ENCODE peak calls at places on chromosomes 11 and 22, in nine cellular contexts. One of them, this sample, is unnamed.
A peak's percentile ranks its signal among the peaks of the same experiment; 100 is the strongest.

GRCh38 chr11:108897071-108897481 is 232.2 kb downstream of the DDX10 start:
- DNase-seq in transverse colon: no peak
- DNase-seq in HL-60: no peak
- DNase-seq in GM12892: no peak
- DNase-seq in GM23338: no peak
- DNase-seq in GM12878: no peak
- DNase-seq in sigmoid colon: no peak
- DNase-seq in endothelial cell of umbilical vein: peak; percentile 24
- DNase-seq in spleen: no peak
- DNase-seq in this sample: no peak

GRCh38 chr11:131534031-131534430 is 163.6 kb downstream of the NTM start:
- DNase-seq in transverse colon: no peak
- DNase-seq in HL-60: no peak
- DNase-seq in GM12892: no peak
- DNase-seq in GM23338: no peak
- DNase-seq in GM12878: no peak
- DNase-seq in sigmoid colon: no peak
- DNase-seq in endothelial cell of umbilical vein: no peak
- DNase-seq in spleen: no peak
- DNase-seq in this sample: no peak

GRCh38 chr11:115912484-115912945 is 408.3 kb upstream of the CADM1 start:
- DNase-seq in transverse colon: no peak
- DNase-seq in HL-60: no peak
- DNase-seq in GM12892: no peak
- DNase-seq in GM23338: peak; percentile 62
- DNase-seq in GM12878: no peak
- DNase-seq in sigmoid colon: no peak
- DNase-seq in endothelial cell of umbilical vein: no peak
- DNase-seq in spleen: no peak
- DNase-seq in this sample: no peak

GRCh38 chr11:72918825-72919224 is 104.6 kb downstream of the ATG16L2 start:
- DNase-seq in transverse colon: no peak
- DNase-seq in HL-60: no peak
- DNase-seq in GM12892: no peak
- DNase-seq in GM23338: no peak
- DNase-seq in GM12878: no peak
- DNase-seq in sigmoid colon: no peak
- DNase-seq in endothelial cell of umbilical vein: no peak
- DNase-seq in spleen: no peak
- DNase-seq in this sample: no peak

GRCh38 chr22:22576244-22576988 is 17.4 kb upstream of the PRAME start:
- DNase-seq in transverse colon: peak; percentile 45
- DNase-seq in HL-60: no peak
- DNase-seq in GM12892: no peak
- DNase-seq in GM23338: peak; percentile 84
- DNase-seq in GM12878: no peak
- DNase-seq in sigmoid colon: no peak
- DNase-seq in endothelial cell of umbilical vein: peak; percentile 31
- DNase-seq in spleen: no peak
- DNase-seq in this sample: no peak

GRCh38 chr11:123137496-123138270 is 57.4 kb downstream of the CLMP start:
- DNase-seq in transverse colon: peak; percentile 54
- DNase-seq in HL-60: no peak
- DNase-seq in GM12892: no peak
- DNase-seq in GM23338: peak; percentile 85
- DNase-seq in GM12878: no peak
- DNase-seq in sigmoid colon: peak; percentile 93
- DNase-seq in endothelial cell of umbilical vein: peak; percentile 33
- DNase-seq in spleen: peak; percentile 80
- DNase-seq in this sample: no peak

GRCh38 chr22:22770280-22770871 is 117.2 kb upstream of the IGLL5 start:
- DNase-seq in transverse colon: peak; percentile 75
- DNase-seq in HL-60: peak; percentile 23
- DNase-seq in GM12892: no peak
- DNase-seq in GM23338: peak; percentile 80
- DNase-seq in GM12878: no peak
- DNase-seq in sigmoid colon: no peak
- DNase-seq in endothelial cell of umbilical vein: peak; percentile 48
- DNase-seq in spleen: no peak
- DNase-seq in this sample: peak; percentile 87

GRCh38 chr22:19179472-19180048 is 1.0 kb upstream of the SLC25A1 start:
- DNase-seq in transverse colon: peak; percentile 86
- DNase-seq in HL-60: no peak
- DNase-seq in GM12892: peak; percentile 70
- DNase-seq in GM23338: peak; percentile 89
- DNase-seq in GM12878: peak; percentile 28
- DNase-seq in sigmoid colon: peak; percentile 93
- DNase-seq in endothelial cell of umbilical vein: peak; percentile 81
- DNase-seq in spleen: peak; percentile 90
- DNase-seq in this sample: no peak

GRCh38 chr11:117440258-117440657 is 112.6 kb downstream of the CEP164 start:
- DNase-seq in transverse colon: no peak
- DNase-seq in HL-60: no peak
- DNase-seq in GM12892: no peak
- DNase-seq in GM23338: no peak
- DNase-seq in GM12878: no peak
- DNase-seq in sigmoid colon: no peak
- DNase-seq in endothelial cell of umbilical vein: no peak
- DNase-seq in spleen: peak; percentile 27
- DNase-seq in this sample: no peak

GRCh38 chr22:27074016-27074415 is 416.6 kb downstream of the MIAT start:
- DNase-seq in transverse colon: no peak
- DNase-seq in HL-60: no peak
- DNase-seq in GM12892: no peak
- DNase-seq in GM23338: no peak
- DNase-seq in GM12878: no peak
- DNase-seq in sigmoid colon: no peak
- DNase-seq in endothelial cell of umbilical vein: no peak
- DNase-seq in spleen: no peak
- DNase-seq in this sample: no peak

GRCh38 chr11:113806403-113806802 is 26.8 kb downstream of the CLDN25 start:
- DNase-seq in transverse colon: peak; percentile 11
- DNase-seq in HL-60: no peak
- DNase-seq in GM12892: no peak
- DNase-seq in GM23338: peak; percentile 85
- DNase-seq in GM12878: no peak
- DNase-seq in sigmoid colon: no peak
- DNase-seq in endothelial cell of umbilical vein: peak; percentile 30
- DNase-seq in spleen: no peak
- DNase-seq in this sample: no peak

GRCh38 chr22:32805586-32805881 is 4.0 kb downstream of the TIMP3 start:
- DNase-seq in transverse colon: no peak
- DNase-seq in HL-60: no peak
- DNase-seq in GM12892: no peak
- DNase-seq in GM23338: no peak
- DNase-seq in GM12878: no peak
- DNase-seq in sigmoid colon: no peak
- DNase-seq in endothelial cell of umbilical vein: no peak
- DNase-seq in spleen: no peak
- DNase-seq in this sample: no peak

GRCh38 chr11:63490551-63491239 is at the start of gene PLAAT5:
- DNase-seq in transverse colon: peak; percentile 16
- DNase-seq in HL-60: no peak
- DNase-seq in GM12892: no peak
- DNase-seq in GM23338: peak; percentile 81
- DNase-seq in GM12878: no peak
- DNase-seq in sigmoid colon: peak; percentile 76
- DNase-seq in endothelial cell of umbilical vein: no peak
- DNase-seq in spleen: peak; percentile 83
- DNase-seq in this sample: no peak

GRCh38 chr11:18384157-18384641 is 10.2 kb upstream of the LDHA start:
- DNase-seq in transverse colon: peak; percentile 85
- DNase-seq in HL-60: no peak
- DNase-seq in GM12892: no peak
- DNase-seq in GM23338: no peak
- DNase-seq in GM12878: peak; percentile 51
- DNase-seq in sigmoid colon: peak; percentile 90
- DNase-seq in endothelial cell of umbilical vein: peak; percentile 69
- DNase-seq in spleen: peak; percentile 76
- DNase-seq in this sample: no peak

GRCh38 chr11:113849713-113850112 is 25.7 kb downstream of the USP28 start:
- DNase-seq in transverse colon: no peak
- DNase-seq in HL-60: no peak
- DNase-seq in GM12892: no peak
- DNase-seq in GM23338: peak; percentile 91
- DNase-seq in GM12878: no peak
- DNase-seq in sigmoid colon: no peak
- DNase-seq in endothelial cell of umbilical vein: no peak
- DNase-seq in spleen: no peak
- DNase-seq in this sample: no peak

GRCh38 chr22:45496451-45496941 is 6.2 kb upstream of the FBLN1 start:
- DNase-seq in transverse colon: no peak
- DNase-seq in HL-60: no peak
- DNase-seq in GM12892: no peak
- DNase-seq in GM23338: no peak
- DNase-seq in GM12878: no peak
- DNase-seq in sigmoid colon: peak; percentile 79
- DNase-seq in endothelial cell of umbilical vein: no peak
- DNase-seq in spleen: no peak
- DNase-seq in this sample: no peak
- TF ChIP-seq POLR2AphosphoS5 in transverse colon: peak; percentile 19
- TF ChIP-seq POLR2AphosphoS5 in HL-60: no peak
- TF ChIP-seq POLR2AphosphoS5 in GM12892: no peak
- TF ChIP-seq POLR2AphosphoS5 in GM23338: no peak
- TF ChIP-seq POLR2AphosphoS5 in GM12878: no peak
- TF ChIP-seq POLR2AphosphoS5 in sigmoid colon: peak; percentile 23
- TF ChIP-seq POLR2AphosphoS5 in endothelial cell of umbilical vein: no peak
- TF ChIP-seq POLR2AphosphoS5 in spleen: no peak
- TF ChIP-seq POLR2AphosphoS5 in this sample: peak; percentile 23

DNA sequence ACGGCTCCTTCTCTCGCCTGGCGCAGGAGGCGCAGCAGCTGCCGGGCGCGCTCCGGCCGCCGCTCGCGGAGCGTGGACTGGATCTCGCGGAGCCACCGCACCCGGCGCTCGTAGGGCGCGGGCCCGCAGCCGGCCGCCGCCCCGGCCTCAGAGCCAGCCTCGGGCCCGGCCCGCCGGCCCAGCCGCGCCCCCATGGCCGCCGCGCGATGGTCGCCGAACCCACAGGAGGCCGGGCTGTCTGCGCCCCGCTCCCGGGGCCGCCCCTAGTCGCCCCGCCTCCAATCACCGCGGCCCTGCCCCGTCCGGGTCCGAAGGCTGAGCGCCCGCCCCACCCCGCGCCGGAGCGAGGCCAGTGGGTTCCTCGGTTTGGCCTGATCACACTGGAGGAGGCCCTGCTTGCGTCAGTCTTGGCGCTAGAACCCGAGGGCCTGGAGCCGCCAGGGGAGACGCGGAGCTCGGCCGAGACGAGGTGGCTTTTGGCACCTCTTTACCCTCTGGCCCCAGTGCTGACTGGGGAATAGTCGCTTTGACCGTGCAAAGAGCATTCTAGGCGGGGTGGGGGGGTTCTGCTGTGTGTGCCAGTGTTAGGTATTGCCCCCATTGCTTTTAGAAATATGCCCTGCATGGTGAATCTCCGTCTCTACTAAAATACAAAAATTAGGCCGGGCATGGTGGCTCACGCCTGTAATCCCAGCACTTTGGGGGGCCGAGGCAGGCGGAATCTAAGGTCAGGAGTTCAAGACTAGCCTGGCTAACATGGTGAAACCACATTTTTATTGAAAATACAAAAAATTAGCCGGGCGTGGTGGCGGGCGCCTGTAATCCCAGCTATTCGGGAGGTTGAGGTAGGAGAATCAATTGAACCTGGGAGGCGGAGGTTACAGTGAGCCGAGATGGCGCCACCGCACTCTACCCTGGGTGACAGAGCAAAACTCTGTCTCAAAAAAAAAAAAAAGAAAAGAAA is at the start of gene LRRC75B:
- DNase-seq in transverse colon: peak; percentile 93
- DNase-seq in HL-60: peak; percentile 67
- DNase-seq in GM12892: peak; percentile 90
- DNase-seq in GM23338: peak; percentile 92
- DNase-seq in GM12878: no peak
- DNase-seq in sigmoid colon: peak; percentile 97
- DNase-seq in endothelial cell of umbilical vein: peak; percentile 77
- DNase-seq in spleen: peak; percentile 87
- DNase-seq in this sample: no peak
- TF ChIP-seq POLR2AphosphoS5 in transverse colon: peak; percentile 75
- TF ChIP-seq POLR2AphosphoS5 in HL-60: no peak
- TF ChIP-seq POLR2AphosphoS5 in GM12892: no peak
- TF ChIP-seq POLR2AphosphoS5 in GM23338: peak; percentile 80
- TF ChIP-seq POLR2AphosphoS5 in GM12878: no peak
- TF ChIP-seq POLR2AphosphoS5 in sigmoid colon: peak; percentile 76
- TF ChIP-seq POLR2AphosphoS5 in endothelial cell of umbilical vein: no peak
- TF ChIP-seq POLR2AphosphoS5 in spleen: peak; percentile 78
- TF ChIP-seq POLR2AphosphoS5 in this sample: peak; percentile 66

DNA sequence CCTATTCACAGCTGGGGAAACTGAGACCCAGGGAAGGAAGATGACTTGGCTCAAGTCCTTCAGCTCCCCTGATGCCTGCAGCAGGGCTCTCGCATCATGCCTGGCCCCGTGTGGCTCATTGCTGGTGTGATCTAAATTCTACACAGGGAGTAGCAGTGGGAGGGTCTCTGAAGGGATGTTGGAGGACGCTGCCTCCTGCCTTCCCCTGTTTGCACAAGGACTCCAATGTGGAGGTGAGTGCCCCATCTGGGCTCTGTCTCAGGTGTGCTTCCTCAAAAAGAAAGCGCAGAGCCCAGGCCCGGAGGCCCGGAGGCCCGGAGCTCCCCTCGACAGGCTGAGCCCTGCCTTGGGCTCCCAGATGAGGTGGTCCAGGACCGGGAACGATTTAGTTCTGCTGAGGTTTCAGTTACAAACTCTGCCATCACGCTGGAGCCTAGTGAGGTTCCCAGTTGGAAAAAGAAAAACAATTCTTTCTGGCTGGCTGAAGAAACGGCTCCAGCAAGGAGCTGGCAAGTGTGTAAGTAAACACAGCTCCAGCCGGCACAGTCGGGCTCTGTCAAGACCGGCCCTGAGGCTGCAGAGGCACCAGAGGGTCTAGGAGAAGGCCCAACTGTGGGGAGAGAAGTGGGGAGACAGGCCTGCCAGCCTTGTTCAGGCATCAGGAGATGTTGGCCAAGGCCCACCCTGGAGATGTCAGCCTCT is 49.8 kb downstream of the NAT10 start:
- DNase-seq in transverse colon: no peak
- DNase-seq in HL-60: no peak
- DNase-seq in GM12892: no peak
- DNase-seq in GM23338: no peak
- DNase-seq in GM12878: no peak
- DNase-seq in sigmoid colon: no peak
- DNase-seq in endothelial cell of umbilical vein: no peak
- DNase-seq in spleen: no peak
- DNase-seq in this sample: no peak
- TF ChIP-seq POLR2AphosphoS5 in transverse colon: no peak
- TF ChIP-seq POLR2AphosphoS5 in HL-60: no peak
- TF ChIP-seq POLR2AphosphoS5 in GM12892: no peak
- TF ChIP-seq POLR2AphosphoS5 in GM23338: no peak
- TF ChIP-seq POLR2AphosphoS5 in GM12878: no peak
- TF ChIP-seq POLR2AphosphoS5 in sigmoid colon: no peak
- TF ChIP-seq POLR2AphosphoS5 in endothelial cell of umbilical vein: no peak
- TF ChIP-seq POLR2AphosphoS5 in spleen: no peak
- TF ChIP-seq POLR2AphosphoS5 in this sample: no peak

DNA sequence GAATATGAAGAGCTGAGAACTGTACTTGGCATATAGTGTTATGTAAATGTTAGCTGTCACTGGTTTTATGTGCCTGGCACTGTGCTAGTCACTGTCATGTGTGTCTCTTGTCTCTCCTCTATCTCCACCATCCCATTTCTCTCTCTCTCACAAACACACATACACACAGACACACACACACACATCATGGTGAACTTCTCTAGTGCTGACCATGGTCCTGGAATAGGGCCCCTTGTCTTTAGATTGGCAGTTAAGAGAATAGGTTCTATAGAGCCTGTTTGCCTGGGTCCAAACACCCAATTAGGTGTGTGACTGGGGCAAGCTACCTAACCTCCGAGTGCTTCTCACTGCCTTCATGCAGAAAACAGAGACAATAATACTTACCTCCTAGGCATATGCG is 109.7 kb upstream of the NARS2 start:
- DNase-seq in transverse colon: no peak
- DNase-seq in HL-60: no peak
- DNase-seq in GM12892: no peak
- DNase-seq in GM23338: peak; percentile 52
- DNase-seq in GM12878: no peak
- DNase-seq in sigmoid colon: no peak
- DNase-seq in endothelial cell of umbilical vein: no peak
- DNase-seq in spleen: no peak
- DNase-seq in this sample: no peak
- TF ChIP-seq POLR2AphosphoS5 in transverse colon: no peak
- TF ChIP-seq POLR2AphosphoS5 in HL-60: no peak
- TF ChIP-seq POLR2AphosphoS5 in GM12892: no peak
- TF ChIP-seq POLR2AphosphoS5 in GM23338: no peak
- TF ChIP-seq POLR2AphosphoS5 in GM12878: no peak
- TF ChIP-seq POLR2AphosphoS5 in sigmoid colon: no peak
- TF ChIP-seq POLR2AphosphoS5 in endothelial cell of umbilical vein: no peak
- TF ChIP-seq POLR2AphosphoS5 in spleen: no peak
- TF ChIP-seq POLR2AphosphoS5 in this sample: no peak

This sample was measured in vagina.